ENCODE peak calls at places on chromosomes 1 and 21, in four cellular contexts. R, M, J and N are unnamed samples.

GRCh38 chr1:244796719-244797406 is 38.6 kb upstream of the COX20 start:
- DNase-seq in J (peak), M (peak), R (peak), N (peak)

GRCh38 chr1:66596191-66596590 is 62.2 kb downstream of the SGIP1 start:
- DNase-seq in M (no peak), J (no peak), R (no peak), N (no peak)

GRCh38 chr1:23214640-23215039 is 2.7 kb downstream of the HTR1D start:
- DNase-seq in R (no peak), M (no peak), J (no peak), N (no peak)

GRCh38 chr1:23224721-23225648 is 7.7 kb upstream of the HTR1D start:
- DNase-seq in J (no peak), R (no peak), M (no peak), N (no peak)

GRCh38 chr1:111621050-111621449 is 1.5 kb downstream of the RAP1A start:
- DNase-seq in J (no peak), M (no peak), R (no peak), N (no peak)

GRCh38 chr1:187383366-187383765 is 554.6 kb downstream of the PLA2G4A start:
- DNase-seq in R (no peak), J (no peak), M (peak), N (peak)

GRCh38 chr1:98045211-98046030 is 124.6 kb upstream of the DPYD start:
- DNase-seq in J (no peak), M (peak), R (no peak), N (peak)

GRCh38 chr1:18151436-18151835 is 43.8 kb downstream of the IGSF21 start:
- DNase-seq in J (no peak), R (no peak), M (no peak), N (no peak)

GRCh38 chr1:81351864-81352263 is 448.9 kb upstream of the ADGRL2 start:
- DNase-seq in M (no peak), R (no peak), J (no peak), N (no peak)

GRCh38 chr1:156896490-156897033 is 3.0 kb downstream of the PEAR1 start:
- DNase-seq in R (no peak), M (peak), J (peak), N (peak)

GRCh38 chr1:77958850-77959249 is 20.0 kb downstream of the FUBP1 start:
- DNase-seq in J (no peak), M (no peak), R (no peak), N (no peak)

GRCh38 chr1:163187849-163188248 is 14.9 kb downstream of the RGS5 start:
- DNase-seq in R (no peak), M (no peak), J (no peak), N (no peak)

GRCh38 chr21:21156919-21157318 is 158.7 kb downstream of the NCAM2 start:
- DNase-seq in J (no peak), M (no peak), R (no peak), N (no peak)

GRCh38 chr1:42765832-42766722 is 751 bp downstream of the P3H1 start:
- DNase-seq in R (peak), M (peak), J (peak), N (peak)

GRCh38 chr1:77533660-77534295 is 148.7 kb downstream of the ZZZ3 start:
- DNase-seq in M (peak), R (peak), J (no peak), N (peak)

GRCh38 chr1:75986478-75986877 is 54.3 kb upstream of the ASB17 start:
- DNase-seq in R (no peak), M (no peak), J (no peak), N (no peak)

GRCh38 chr1:24906760-24907490 is 23.2 kb downstream of the RUNX3 start:
- DNase-seq in R (no peak), M (no peak), J (no peak), N (no peak)

GRCh38 chr1:47438321-47439150 is 692 bp downstream of the FOXD2 start:
- DNase-seq in R (no peak), M (no peak), J (no peak), N (peak)

GRCh38 chr1:77834771-77835334 is 53.6 kb upstream of the NEXN start:
- DNase-seq in M (no peak), R (no peak), J (no peak), N (no peak)

GRCh38 chr1:25799758-25800537 is at the start of gene SELENON:
- DNase-seq in M (peak), R (peak), J (no peak), N (peak)

GRCh38 chr1:160981584-160982411 is 27.2 kb upstream of the ITLN2 start:
- DNase-seq in R (peak), J (no peak), M (peak), N (peak)

GRCh38 chr1:240352769-240353168 is 259.2 kb downstream of the GREM2 start:
- DNase-seq in R (no peak), M (no peak), J (peak), N (no peak)

GRCh38 chr1:18965206-18966173 is 9.0 kb upstream of the IFFO2 start:
- DNase-seq in J (no peak), M (peak), R (no peak), N (peak)

GRCh38 chr21:42513151-42513984 is at the start of gene SLC37A1:
- DNase-seq in M (no peak), R (no peak), J (no peak), N (peak)

GRCh38 chr1:92482404-92482664 is 4.4 kb downstream of the GFI1 start:
- DNase-seq in M (no peak), R (no peak), J (no peak), N (no peak)

GRCh38 chr1:161274874-161275273 is 16.3 kb downstream of the PCP4L1 start:
- DNase-seq in R (no peak), M (no peak), J (no peak), N (no peak)

GRCh38 chr1:205537386-205538018 is 33.0 kb downstream of the CDK18 start:
- DNase-seq in R (no peak), M (no peak), J (no peak), N (no peak)

GRCh38 chr1:212979340-212980122 is 29.2 kb downstream of the VASH2 start:
- DNase-seq in M (no peak), R (no peak), J (no peak), N (no peak)

GRCh38 chr1:152034654-152035405 is 2.0 kb downstream of the S100A11 start:
- DNase-seq in M (peak), J (no peak), R (no peak), N (peak)

GRCh38 chr1:63947904-63948303 is 174.1 kb downstream of the ROR1 start:
- DNase-seq in R (no peak), J (no peak), M (no peak), N (no peak)

GRCh38 chr1:23555949-23556640 is 3.2 kb downstream of the ID3 start:
- DNase-seq in M (peak), R (no peak), J (no peak), N (peak)

GRCh38 chr1:218317061-218317460 is 28.1 kb upstream of the TGFB2 start:
- DNase-seq in M (no peak), R (no peak), J (no peak), N (no peak)

GRCh38 chr1:227390525-227390924 is 72.2 kb upstream of the CDC42BPA start:
- DNase-seq in R (no peak), M (no peak), J (no peak), N (no peak)

GRCh38 chr1:229303855-229304254 is 32.9 kb downstream of the RAB4A start:
- DNase-seq in R (no peak), M (no peak), J (no peak), N (no peak)

GRCh38 chr1:113818585-113818984 is 6.3 kb upstream of the RSBN1 start:
- DNase-seq in M (no peak), R (no peak), J (no peak), N (no peak)

GRCh38 chr1:99643021-99643779 is 2.7 kb upstream of the PALMD start:
- DNase-seq in M (no peak), J (no peak), R (no peak), N (no peak)

GRCh38 chr1:23483327-23484252 is at the start of gene ASAP3:
- DNase-seq in J (no peak), R (peak), M (peak), N (peak)

GRCh38 chr1:165793951-165794350 is 25.3 kb upstream of the TMCO1 start:
- DNase-seq in R (no peak), J (no peak), M (no peak), N (no peak)

GRCh38 chr1:95384570-95384969 is 150.6 kb downstream of the RWDD3 start:
- DNase-seq in M (peak), R (no peak), J (no peak), N (peak)